ENCODE peak calls at places on chromosomes 12 and 14, in five cellular contexts. D is left ventricle myocardium inferior, E is NCI-H510A treated with DMSO at 0.1 percent for 48 hours, Y is NCI-H1092, N is HCT116. K is an unnamed sample.

GRCh38 chr12:124404162-124404561 is 109.3 kb downstream of the RFLNA start:
- DNase-seq in D (no peak), Y (peak), E (no peak), N (no peak), K (no peak)

GRCh38 chr14:68734231-68734732 is 58.6 kb downstream of the ZFP36L1 start:
- DNase-seq in E (no peak), N (no peak), D (no peak), Y (no peak), K (no peak)

GRCh38 chr12:113005759-113006158 is 27.4 kb downstream of the OAS2 start:
- DNase-seq in Y (no peak), D (no peak), E (no peak), N (peak), K (no peak)

GRCh38 chr12:52452101-52452500 is at the start of gene KRT6B:
- DNase-seq in Y (no peak), N (no peak), D (no peak), E (no peak), K (no peak)

GRCh38 chr12:71295913-71296312 is 138.1 kb upstream of the TSPAN8 start:
- DNase-seq in D (no peak), N (no peak), Y (no peak), E (no peak), K (no peak)

GRCh38 chr12:111677186-111677585 is 8.6 kb downstream of the BRAP start:
- DNase-seq in E (no peak), Y (no peak), D (no peak), N (no peak), K (no peak)

GRCh38 chr12:124026755-124027745 is 54.0 kb downstream of the ZNF664 start:
- DNase-seq in E (no peak), Y (no peak), N (no peak), D (no peak), K (no peak)

GRCh38 chr12:20028033-20028432 is 340.3 kb upstream of the PDE3A start:
- DNase-seq in N (no peak), Y (no peak), E (no peak), D (no peak), K (no peak)

GRCh38 chr12:12172106-12172511 is 94.7 kb downstream of the LRP6 start:
- DNase-seq in N (no peak), E (no peak), Y (no peak), D (no peak), K (no peak)

GRCh38 chr14:69056389-69056788 is 77.3 kb upstream of the ACTN1 start:
- DNase-seq in D (no peak), E (no peak), N (peak), Y (no peak), K (no peak)

GRCh38 chr14:32657081-32657480 is 281.6 kb upstream of the NPAS3 start:
- DNase-seq in Y (no peak), D (no peak), N (no peak), E (no peak), K (no peak)

GRCh38 chr14:38129705-38130104 is 78.0 kb upstream of the SSTR1 start:
- DNase-seq in E (no peak), Y (no peak), D (no peak), N (no peak), K (no peak)

GRCh38 chr12:104687823-104688573 is 231.2 kb downstream of the CHST11 start:
- DNase-seq in D (no peak), N (no peak), Y (no peak), E (no peak), K (no peak)